ENCODE peak calls at places on chromosomes 11 and 22, in eight cellular contexts. K is pancreas, Z is left ventricle myocardium inferior, V is neural progenitor cell, J is RWPE2, N is upper lobe of right lung, W is brain microvascular endothelial cell, T is fibroblast of lung. E is an unnamed sample.

GRCh38 chr11:105137286-105137685 is 2.3 kb downstream of the CARD18 start:
- DNase-seq in K (no peak), Z (no peak), V (no peak), J (no peak), N (no peak), W (peak), T (no peak), E (no peak)

GRCh38 chr22:30783021-30783420 is 88.3 kb downstream of the OSBP2 start:
- DNase-seq in K (no peak), Z (no peak), V (no peak), J (no peak), N (no peak), W (no peak), T (no peak), E (no peak)

GRCh38 chr11:22670803-22671202 is 4.4 kb downstream of the GAS2 start:
- DNase-seq in K (no peak), Z (no peak), V (no peak), J (no peak), N (no peak), W (no peak), T (peak), E (no peak)

GRCh38 chr11:92890836-92891235 is 78.6 kb upstream of the MTNR1B start:
- DNase-seq in K (no peak), Z (no peak), V (no peak), J (no peak), N (no peak), W (no peak), T (peak), E (no peak)

GRCh38 chr11:120009938-120010337 is 128.0 kb downstream of the TRIM29 start:
- DNase-seq in K (no peak), Z (no peak), V (no peak), J (no peak), N (no peak), W (no peak), T (no peak), E (no peak)

GRCh38 chr11:96551136-96551535 is 161.3 kb downstream of the JRKL start:
- DNase-seq in K (no peak), Z (no peak), V (no peak), J (no peak), N (peak), W (no peak), T (no peak), E (no peak)

GRCh38 chr11:73318501-73319011 is 10.5 kb downstream of the ARHGEF17 start:
- DNase-seq in K (no peak), Z (no peak), V (no peak), J (no peak), N (no peak), W (no peak), T (no peak), E (no peak)

GRCh38 chr11:18731949-18732821 is 6.2 kb upstream of the IGSF22 start:
- DNase-seq in K (peak), Z (peak), V (peak), J (no peak), N (no peak), W (peak), T (peak), E (peak)

GRCh38 chr11:31375866-31376265 is 6.2 kb downstream of the DNAJC24 start:
- DNase-seq in K (no peak), Z (no peak), V (no peak), J (no peak), N (no peak), W (no peak), T (no peak), E (no peak)

GRCh38 chr22:47035443-47035881 is 273.0 kb downstream of the TBC1D22A start:
- DNase-seq in K (peak), Z (no peak), V (no peak), J (no peak), N (peak), W (no peak), T (peak), E (no peak)

GRCh38 chr11:96162816-96163499 is 180.0 kb downstream of the MAML2 start:
- DNase-seq in K (no peak), Z (no peak), V (no peak), J (no peak), N (no peak), W (peak), T (peak), E (no peak)

GRCh38 chr11:36492724-36493304 is 17.3 kb downstream of the TRAF6 start:
- DNase-seq in K (no peak), Z (no peak), V (peak), J (no peak), N (no peak), W (peak), T (peak), E (no peak)

GRCh38 chr11:43515090-43515489 is 156.4 kb downstream of the TTC17 start:
- DNase-seq in K (no peak), Z (no peak), V (peak), J (no peak), N (no peak), W (no peak), T (no peak), E (no peak)

GRCh38 chr22:46959369-46959768 is 196.9 kb downstream of the TBC1D22A start:
- DNase-seq in K (no peak), Z (no peak), V (no peak), J (no peak), N (no peak), W (no peak), T (no peak), E (no peak)

GRCh38 chr11:29159552-29160465 is 857.0 kb downstream of the KCNA4 start:
- DNase-seq in K (peak), Z (no peak), V (peak), J (peak), N (no peak), W (peak), T (peak), E (peak)

GRCh38 chr11:126282742-126283591 is at the start of gene TIRAP:
- DNase-seq in K (peak), Z (peak), V (peak), J (no peak), N (peak), W (peak), T (peak), E (peak)

GRCh38 chr11:114196994-114197702 is 99.1 kb upstream of the NNMT start:
- DNase-seq in K (no peak), Z (no peak), V (no peak), J (no peak), N (no peak), W (no peak), T (peak), E (peak)

GRCh38 chr11:60454212-60454611 is 1.4 kb upstream of the MS4A1 start:
- DNase-seq in K (no peak), Z (no peak), V (no peak), J (no peak), N (no peak), W (no peak), T (no peak), E (no peak)

GRCh38 chr11:60459345-60459744 is 3.7 kb downstream of the MS4A1 start:
- DNase-seq in K (no peak), Z (no peak), V (no peak), J (no peak), N (no peak), W (no peak), T (no peak), E (no peak)

GRCh38 chr11:60455531-60456042 is at the start of gene MS4A1:
- DNase-seq in K (no peak), Z (no peak), V (no peak), J (no peak), N (no peak), W (no peak), T (no peak), E (no peak)

GRCh38 chr11:60457576-60457975 is 1.9 kb downstream of the MS4A1 start:
- DNase-seq in K (no peak), Z (no peak), V (no peak), J (no peak), N (no peak), W (no peak), T (no peak), E (peak)
- H3K4me3 ChIP-seq in K (no peak), Z (no peak), V (no peak), J (no peak), N (no peak), W (no peak), T (no peak), E (peak)

DNA sequence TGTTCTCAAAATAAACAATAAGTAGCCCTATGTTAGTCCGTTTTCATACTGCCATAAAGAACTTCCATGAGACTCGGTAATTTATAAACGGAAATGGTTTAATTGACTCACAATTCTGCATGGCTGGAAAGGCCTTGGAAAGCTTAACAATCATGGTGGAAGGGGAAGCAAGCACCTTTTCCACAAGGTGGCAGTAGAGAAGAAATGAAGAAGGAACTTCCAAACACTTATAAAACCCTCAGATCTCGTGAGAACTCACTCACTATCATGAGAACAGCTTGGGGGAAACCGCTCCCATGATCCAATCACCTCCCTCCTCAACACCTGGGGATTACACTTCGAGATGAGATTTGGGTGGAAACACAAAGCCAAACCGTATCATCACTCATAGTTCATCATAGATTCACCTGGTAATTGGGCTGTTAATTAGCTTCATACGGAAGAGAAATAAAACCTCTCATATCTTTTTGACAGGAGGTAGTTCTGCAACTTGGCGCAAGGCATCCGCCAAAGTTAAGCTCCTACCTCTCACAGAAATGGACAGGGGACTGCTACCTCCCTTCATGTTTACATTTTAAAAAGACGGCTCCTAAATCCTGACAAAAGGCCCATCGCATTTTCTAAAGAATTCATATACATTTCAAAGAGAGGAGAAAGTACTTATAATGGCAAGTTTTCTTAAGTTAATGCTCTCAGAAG is 49.0 kb downstream of the MUC15 start:
- DNase-seq in K (no peak), Z (no peak), V (peak), J (no peak), N (no peak), W (peak), T (peak), E (no peak)
- TF ChIP-seq CTCF in K (no peak), Z (no peak), V (peak), J (peak), N (peak), W (peak), T (peak), E (no peak)

DNA sequence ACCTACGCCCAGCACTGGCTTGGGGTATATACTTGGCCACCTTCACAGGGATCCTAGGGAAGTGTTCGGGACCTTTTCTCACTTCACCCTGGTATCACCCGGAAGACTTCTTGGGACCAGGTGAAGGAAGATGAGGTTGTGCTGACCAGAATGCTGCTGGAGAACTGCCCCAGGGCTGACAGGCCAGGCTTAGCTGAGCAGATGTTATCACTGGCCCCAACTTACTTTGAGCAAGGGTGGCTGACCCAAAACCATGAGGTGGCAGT is 4.5 kb downstream of the FTH1 start:
- DNase-seq in K (no peak), Z (no peak), V (no peak), J (no peak), N (peak), W (no peak), T (no peak), E (peak)
- H3K27ac ChIP-seq in K (no peak), Z (peak), V (no peak), J (peak), N (peak), W (no peak), T (peak), E (peak)

DNA sequence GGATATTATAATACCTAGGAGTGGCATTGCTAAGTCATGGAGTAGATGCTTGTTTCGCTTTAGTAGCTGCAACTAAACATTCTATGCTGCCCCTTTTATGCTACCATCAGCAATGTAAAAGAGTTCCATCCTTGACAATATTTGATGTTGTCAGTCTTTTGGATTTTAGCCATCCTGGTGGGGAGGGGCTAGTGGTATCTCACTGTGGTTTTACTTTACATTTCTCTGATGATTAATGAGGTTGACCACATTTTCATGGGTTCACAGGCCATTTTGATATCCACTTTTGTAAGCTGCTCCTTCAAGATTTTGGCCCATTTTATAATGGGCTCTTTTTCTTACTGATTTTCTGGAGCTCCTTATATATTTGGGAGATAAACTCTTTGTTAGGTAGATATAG is 16.4 kb upstream of the APOBEC3A start:
- DNase-seq in K (no peak), Z (no peak), V (no peak), J (no peak), N (no peak), W (no peak), T (no peak), E (no peak)
- H3K4me3 ChIP-seq in K (no peak), Z (no peak), V (no peak), J (no peak), N (no peak), W (no peak), T (no peak), E (no peak)

GRCh38 chr11:81569999-81570398 is 1163.7 kb downstream of the FAM181B start:
- DNase-seq in K (no peak), Z (no peak), V (no peak), J (no peak), N (no peak), W (no peak), T (no peak), E (no peak)
- TF ChIP-seq CTCF in K (no peak), Z (no peak), V (peak), J (peak), N (no peak), W (no peak), T (no peak), E (no peak)

DNA sequence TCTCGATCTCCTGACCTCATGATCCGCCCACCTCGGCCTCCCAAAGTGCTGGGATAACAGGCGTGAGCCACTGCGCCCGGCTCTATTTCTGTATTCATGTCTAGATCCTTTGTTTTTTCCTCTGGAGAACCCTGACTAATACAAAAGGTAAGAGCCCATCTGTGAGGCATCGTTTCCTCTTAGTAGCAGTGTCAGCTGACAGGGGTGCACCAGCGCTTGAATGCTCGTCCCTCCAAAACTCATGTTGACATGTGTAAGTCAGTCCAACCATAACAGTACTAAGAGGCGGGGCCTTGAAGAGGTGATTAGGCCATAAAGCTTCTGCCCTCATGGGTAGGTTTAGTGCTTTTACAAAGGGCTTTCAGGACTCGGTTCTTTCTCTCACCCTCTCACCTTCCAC is 470.1 kb upstream of the B3GAT1 start:
- DNase-seq in K (no peak), Z (no peak), V (no peak), J (no peak), N (no peak), W (no peak), T (no peak), E (no peak)
- H3K27ac ChIP-seq in K (no peak), Z (no peak), V (no peak), J (no peak), N (no peak), W (no peak), T (no peak), E (no peak)

E was measured in Peyer's patch.